ENCODE peak calls at places on chromosomes 7 and 10, in eight cellular contexts. One of them, this sample, is unnamed.

GRCh38 chr7:80929619-80930018 is 10.8 kb upstream of the SEMA3C start:
- DNase-seq in GM23338: no peak
- DNase-seq in IMR-90: peak; percentile 53
- DNase-seq in fibroblast of lung: peak; percentile 58
- DNase-seq in body of pancreas: no peak
- DNase-seq in progenitor cell of endocrine pancreas: no peak
- DNase-seq in Peyer's patch: no peak
- DNase-seq in mesothelial cell of epicardium: no peak
- DNase-seq in this sample: no peak

GRCh38 chr10:122112625-122113160 is 123.7 kb downstream of the TACC2 start:
- DNase-seq in GM23338: peak; percentile 86
- DNase-seq in IMR-90: peak; percentile 96
- DNase-seq in fibroblast of lung: peak; percentile 94
- DNase-seq in body of pancreas: peak; percentile 84
- DNase-seq in progenitor cell of endocrine pancreas: peak; percentile 71
- DNase-seq in Peyer's patch: no peak
- DNase-seq in mesothelial cell of epicardium: peak; percentile 59
- DNase-seq in this sample: no peak

GRCh38 chr10:106612381-106612780 is 552.1 kb downstream of the SORCS1 start:
- DNase-seq in GM23338: peak; percentile 11
- DNase-seq in IMR-90: no peak
- DNase-seq in fibroblast of lung: no peak
- DNase-seq in body of pancreas: no peak
- DNase-seq in progenitor cell of endocrine pancreas: no peak
- DNase-seq in Peyer's patch: no peak
- DNase-seq in mesothelial cell of epicardium: no peak
- DNase-seq in this sample: no peak

GRCh38 chr10:18786458-18786857 is 127.2 kb downstream of the ARL5B start:
- DNase-seq in GM23338: no peak
- DNase-seq in IMR-90: no peak
- DNase-seq in fibroblast of lung: no peak
- DNase-seq in body of pancreas: no peak
- DNase-seq in progenitor cell of endocrine pancreas: no peak
- DNase-seq in Peyer's patch: no peak
- DNase-seq in mesothelial cell of epicardium: no peak
- DNase-seq in this sample: no peak

GRCh38 chr10:75857269-75857846 is 425.9 kb downstream of the LRMDA start:
- DNase-seq in GM23338: peak; percentile 71
- DNase-seq in IMR-90: no peak
- DNase-seq in fibroblast of lung: no peak
- DNase-seq in body of pancreas: no peak
- DNase-seq in progenitor cell of endocrine pancreas: no peak
- DNase-seq in Peyer's patch: no peak
- DNase-seq in mesothelial cell of epicardium: no peak
- DNase-seq in this sample: no peak

GRCh38 chr7:151299530-151299929 is 42.1 kb upstream of the NUB1 start:
- DNase-seq in GM23338: no peak
- DNase-seq in IMR-90: no peak
- DNase-seq in fibroblast of lung: no peak
- DNase-seq in body of pancreas: no peak
- DNase-seq in progenitor cell of endocrine pancreas: no peak
- DNase-seq in Peyer's patch: no peak
- DNase-seq in mesothelial cell of epicardium: no peak
- DNase-seq in this sample: no peak

GRCh38 chr7:84729284-84729683 is 457.6 kb downstream of the SEMA3D start:
- DNase-seq in GM23338: no peak
- DNase-seq in IMR-90: peak; percentile 91
- DNase-seq in fibroblast of lung: peak; percentile 94
- DNase-seq in body of pancreas: no peak
- DNase-seq in progenitor cell of endocrine pancreas: no peak
- DNase-seq in Peyer's patch: no peak
- DNase-seq in mesothelial cell of epicardium: no peak
- DNase-seq in this sample: no peak

GRCh38 chr7:50449881-50450690 is at the start of gene FIGNL1:
- DNase-seq in GM23338: peak; percentile 75
- DNase-seq in IMR-90: peak; percentile 68
- DNase-seq in fibroblast of lung: peak; percentile 76
- DNase-seq in body of pancreas: peak; percentile 82
- DNase-seq in progenitor cell of endocrine pancreas: peak; percentile 50
- DNase-seq in Peyer's patch: peak; percentile 72
- DNase-seq in mesothelial cell of epicardium: peak; percentile 38
- DNase-seq in this sample: peak; percentile 86

GRCh38 chr7:129222064-129222463 is 2.8 kb upstream of the AHCYL2 start:
- DNase-seq in GM23338: no peak
- DNase-seq in IMR-90: no peak
- DNase-seq in fibroblast of lung: no peak
- DNase-seq in body of pancreas: no peak
- DNase-seq in progenitor cell of endocrine pancreas: no peak
- DNase-seq in Peyer's patch: no peak
- DNase-seq in mesothelial cell of epicardium: no peak
- DNase-seq in this sample: no peak

GRCh38 chr7:47497367-47498096 is 84.4 kb downstream of the TNS3 start:
- DNase-seq in GM23338: no peak
- DNase-seq in IMR-90: no peak
- DNase-seq in fibroblast of lung: no peak
- DNase-seq in body of pancreas: no peak
- DNase-seq in progenitor cell of endocrine pancreas: no peak
- DNase-seq in Peyer's patch: peak; percentile 39
- DNase-seq in mesothelial cell of epicardium: no peak
- DNase-seq in this sample: peak; percentile 50

GRCh38 chr10:124185074-124185473 is 91.7 kb upstream of the CHST15 start:
- DNase-seq in GM23338: no peak
- DNase-seq in IMR-90: no peak
- DNase-seq in fibroblast of lung: no peak
- DNase-seq in body of pancreas: no peak
- DNase-seq in progenitor cell of endocrine pancreas: no peak
- DNase-seq in Peyer's patch: no peak
- DNase-seq in mesothelial cell of epicardium: no peak
- DNase-seq in this sample: no peak

GRCh38 chr7:132394283-132395003 is 181.8 kb downstream of the PLXNA4 start:
- DNase-seq in GM23338: peak; percentile 47
- DNase-seq in IMR-90: no peak
- DNase-seq in fibroblast of lung: no peak
- DNase-seq in body of pancreas: no peak
- DNase-seq in progenitor cell of endocrine pancreas: no peak
- DNase-seq in Peyer's patch: no peak
- DNase-seq in mesothelial cell of epicardium: no peak
- DNase-seq in this sample: no peak

GRCh38 chr7:15914611-15915010 is 228.1 kb upstream of the MEOX2 start:
- DNase-seq in GM23338: no peak
- DNase-seq in IMR-90: no peak
- DNase-seq in fibroblast of lung: no peak
- DNase-seq in body of pancreas: no peak
- DNase-seq in progenitor cell of endocrine pancreas: no peak
- DNase-seq in Peyer's patch: no peak
- DNase-seq in mesothelial cell of epicardium: no peak
- DNase-seq in this sample: no peak

GRCh38 chr7:139358541-139359365 is 941 bp upstream of the LUC7L2 start:
- DNase-seq in GM23338: peak; percentile 65
- DNase-seq in IMR-90: peak; percentile 33
- DNase-seq in fibroblast of lung: peak; percentile 25
- DNase-seq in body of pancreas: no peak
- DNase-seq in progenitor cell of endocrine pancreas: no peak
- DNase-seq in Peyer's patch: no peak
- DNase-seq in mesothelial cell of epicardium: peak; percentile 54
- DNase-seq in this sample: peak; percentile 53

GRCh38 chr7:18450021-18450420 is 45.5 kb upstream of the HDAC9 start:
- DNase-seq in GM23338: no peak
- DNase-seq in IMR-90: no peak
- DNase-seq in fibroblast of lung: no peak
- DNase-seq in body of pancreas: no peak
- DNase-seq in progenitor cell of endocrine pancreas: no peak
- DNase-seq in Peyer's patch: no peak
- DNase-seq in mesothelial cell of epicardium: no peak
- DNase-seq in this sample: no peak

GRCh38 chr10:71806706-71807556 is 33.6 kb upstream of the VSIR start:
- DNase-seq in GM23338: no peak
- DNase-seq in IMR-90: no peak
- DNase-seq in fibroblast of lung: no peak
- DNase-seq in body of pancreas: no peak
- DNase-seq in progenitor cell of endocrine pancreas: no peak
- DNase-seq in Peyer's patch: no peak
- DNase-seq in mesothelial cell of epicardium: no peak
- DNase-seq in this sample: no peak

GRCh38 chr7:114723308-114723707 is 198.6 kb upstream of the MDFIC start:
- DNase-seq in GM23338: no peak
- DNase-seq in IMR-90: no peak
- DNase-seq in fibroblast of lung: no peak
- DNase-seq in body of pancreas: no peak
- DNase-seq in progenitor cell of endocrine pancreas: no peak
- DNase-seq in Peyer's patch: no peak
- DNase-seq in mesothelial cell of epicardium: no peak
- DNase-seq in this sample: no peak

GRCh38 chr7:155306677-155307470 is 9.2 kb downstream of the INSIG1 start:
- DNase-seq in GM23338: no peak
- DNase-seq in IMR-90: no peak
- DNase-seq in fibroblast of lung: no peak
- DNase-seq in body of pancreas: no peak
- DNase-seq in progenitor cell of endocrine pancreas: no peak
- DNase-seq in Peyer's patch: no peak
- DNase-seq in mesothelial cell of epicardium: no peak
- DNase-seq in this sample: no peak

GRCh38 chr10:91410638-91411367 is 659 bp downstream of the HECTD2 start:
- DNase-seq in GM23338: no peak
- DNase-seq in IMR-90: peak; percentile 63
- DNase-seq in fibroblast of lung: peak; percentile 71
- DNase-seq in body of pancreas: no peak
- DNase-seq in progenitor cell of endocrine pancreas: no peak
- DNase-seq in Peyer's patch: no peak
- DNase-seq in mesothelial cell of epicardium: no peak
- DNase-seq in this sample: no peak

GRCh38 chr10:51894752-51895151 is 195.4 kb upstream of the CSTF2T start:
- DNase-seq in GM23338: no peak
- DNase-seq in IMR-90: peak; percentile 73
- DNase-seq in fibroblast of lung: peak; percentile 48
- DNase-seq in body of pancreas: no peak
- DNase-seq in progenitor cell of endocrine pancreas: no peak
- DNase-seq in Peyer's patch: no peak
- DNase-seq in mesothelial cell of epicardium: no peak
- DNase-seq in this sample: no peak

GRCh38 chr10:119205926-119206602 is 1.3 kb upstream of the GRK5 start:
- DNase-seq in GM23338: peak; percentile 65
- DNase-seq in IMR-90: no peak
- DNase-seq in fibroblast of lung: peak; percentile 25
- DNase-seq in body of pancreas: no peak
- DNase-seq in progenitor cell of endocrine pancreas: no peak
- DNase-seq in Peyer's patch: peak; percentile 81
- DNase-seq in mesothelial cell of epicardium: no peak
- DNase-seq in this sample: no peak

GRCh38 chr7:73829921-73830617 is 727 bp upstream of the CLDN4 start:
- DNase-seq in GM23338: no peak
- DNase-seq in IMR-90: no peak
- DNase-seq in fibroblast of lung: no peak
- DNase-seq in body of pancreas: no peak
- DNase-seq in progenitor cell of endocrine pancreas: no peak
- DNase-seq in Peyer's patch: no peak
- DNase-seq in mesothelial cell of epicardium: no peak
- DNase-seq in this sample: no peak
- TF ChIP-seq CTCF in GM23338: peak; percentile 33
- TF ChIP-seq CTCF in IMR-90: no peak
- TF ChIP-seq CTCF in fibroblast of lung: no peak
- TF ChIP-seq CTCF in body of pancreas: no peak
- TF ChIP-seq CTCF in progenitor cell of endocrine pancreas: no peak
- TF ChIP-seq CTCF in Peyer's patch: peak; percentile 38
- TF ChIP-seq CTCF in mesothelial cell of epicardium: no peak
- TF ChIP-seq CTCF in this sample: no peak

GRCh38 chr7:99489235-99489634 is 10.8 kb downstream of the ZNF394 start:
- DNase-seq in GM23338: peak; percentile 55
- DNase-seq in IMR-90: no peak
- DNase-seq in fibroblast of lung: no peak
- DNase-seq in body of pancreas: no peak
- DNase-seq in progenitor cell of endocrine pancreas: no peak
- DNase-seq in Peyer's patch: no peak
- DNase-seq in mesothelial cell of epicardium: no peak
- DNase-seq in this sample: no peak
- TF ChIP-seq CTCF in GM23338: peak; percentile 22
- TF ChIP-seq CTCF in IMR-90: no peak
- TF ChIP-seq CTCF in fibroblast of lung: no peak
- TF ChIP-seq CTCF in body of pancreas: no peak
- TF ChIP-seq CTCF in progenitor cell of endocrine pancreas: peak; percentile 18
- TF ChIP-seq CTCF in Peyer's patch: no peak
- TF ChIP-seq CTCF in mesothelial cell of epicardium: no peak
- TF ChIP-seq CTCF in this sample: no peak

GRCh38 chr7:49099587-49100326 is 175.4 kb downstream of the CDC14C start:
- DNase-seq in GM23338: peak; percentile 59
- DNase-seq in IMR-90: no peak
- DNase-seq in fibroblast of lung: no peak
- DNase-seq in body of pancreas: no peak
- DNase-seq in progenitor cell of endocrine pancreas: no peak
- DNase-seq in Peyer's patch: no peak
- DNase-seq in mesothelial cell of epicardium: no peak
- DNase-seq in this sample: no peak
- TF ChIP-seq CTCF in GM23338: peak; percentile 59
- TF ChIP-seq CTCF in IMR-90: no peak
- TF ChIP-seq CTCF in fibroblast of lung: no peak
- TF ChIP-seq CTCF in body of pancreas: peak; percentile 14
- TF ChIP-seq CTCF in progenitor cell of endocrine pancreas: peak; percentile 49
- TF ChIP-seq CTCF in Peyer's patch: no peak
- TF ChIP-seq CTCF in mesothelial cell of epicardium: no peak
- TF ChIP-seq CTCF in this sample: no peak

GRCh38 chr10:17238445-17239275 is 10.6 kb downstream of the VIM start:
- DNase-seq in GM23338: no peak
- DNase-seq in IMR-90: peak; percentile 80
- DNase-seq in fibroblast of lung: peak; percentile 86
- DNase-seq in body of pancreas: no peak
- DNase-seq in progenitor cell of endocrine pancreas: no peak
- DNase-seq in Peyer's patch: no peak
- DNase-seq in mesothelial cell of epicardium: no peak
- DNase-seq in this sample: no peak

GRCh38 chr10:17237915-17238444 is 9.9 kb downstream of the VIM start:
- DNase-seq in GM23338: no peak
- DNase-seq in IMR-90: peak; percentile 51
- DNase-seq in fibroblast of lung: peak; percentile 59
- DNase-seq in body of pancreas: no peak
- DNase-seq in progenitor cell of endocrine pancreas: no peak
- DNase-seq in Peyer's patch: no peak
- DNase-seq in mesothelial cell of epicardium: no peak
- DNase-seq in this sample: no peak

GRCh38 chr10:17240617-17241016 is 12.6 kb downstream of the VIM start:
- DNase-seq in GM23338: no peak
- DNase-seq in IMR-90: no peak
- DNase-seq in fibroblast of lung: no peak
- DNase-seq in body of pancreas: no peak
- DNase-seq in progenitor cell of endocrine pancreas: no peak
- DNase-seq in Peyer's patch: no peak
- DNase-seq in mesothelial cell of epicardium: no peak
- DNase-seq in this sample: no peak

GRCh38 chr10:17239276-17239660 is 11.2 kb downstream of the VIM start:
- DNase-seq in GM23338: no peak
- DNase-seq in IMR-90: no peak
- DNase-seq in fibroblast of lung: no peak
- DNase-seq in body of pancreas: no peak
- DNase-seq in progenitor cell of endocrine pancreas: no peak
- DNase-seq in Peyer's patch: no peak
- DNase-seq in mesothelial cell of epicardium: no peak
- DNase-seq in this sample: no peak

GRCh38 chr10:17239671-17240460 is 11.8 kb downstream of the VIM start:
- DNase-seq in GM23338: no peak
- DNase-seq in IMR-90: no peak
- DNase-seq in fibroblast of lung: no peak
- DNase-seq in body of pancreas: no peak
- DNase-seq in progenitor cell of endocrine pancreas: no peak
- DNase-seq in Peyer's patch: no peak
- DNase-seq in mesothelial cell of epicardium: no peak
- DNase-seq in this sample: no peak
- TF ChIP-seq CTCF in GM23338: no peak
- TF ChIP-seq CTCF in IMR-90: no peak
- TF ChIP-seq CTCF in fibroblast of lung: no peak
- TF ChIP-seq CTCF in body of pancreas: no peak
- TF ChIP-seq CTCF in progenitor cell of endocrine pancreas: no peak
- TF ChIP-seq CTCF in Peyer's patch: no peak
- TF ChIP-seq CTCF in mesothelial cell of epicardium: no peak
- TF ChIP-seq CTCF in this sample: no peak

This sample was measured in B cell.